ENCODE peak calls at places on chromosomes 7 and 10, in five cellular contexts. Z is GM12878, V is H9, Y is GM23338, X is Karpas-422. E is an unnamed sample.

GRCh38 chr10:104415526-104416165 is 62.0 kb downstream of the CFAP58 start:
- DNase-seq in Z (no peak), V (no peak), Y (no peak), X (no peak), E (no peak)

GRCh38 chr10:111874586-111874985 is 309.0 kb downstream of the GPAM start:
- DNase-seq in Z (no peak), V (no peak), Y (no peak), X (no peak), E (no peak)

GRCh38 chr10:44049301-44050015 is 335.4 kb downstream of the CXCL12 start:
- DNase-seq in Z (no peak), V (no peak), Y (no peak), X (no peak), E (no peak)

GRCh38 chr7:50727072-50727471 is 55.6 kb downstream of the GRB10 start:
- DNase-seq in Z (no peak), V (peak; percentile 55), Y (peak; percentile 51), X (no peak), E (no peak)

GRCh38 chr7:84790873-84791272 is 396.0 kb downstream of the SEMA3D start:
- DNase-seq in Z (no peak), V (no peak), Y (no peak), X (no peak), E (no peak)

GRCh38 chr7:102272075-102272916 is 14.4 kb upstream of the SH2B2 start:
- DNase-seq in Z (no peak), V (peak; percentile 83), Y (peak; percentile 87), X (peak; percentile 92), E (peak; percentile 80)

GRCh38 chr7:27661776-27662489 is 750 bp downstream of the HIBADH start:
- DNase-seq in Z (no peak), V (no peak), Y (peak; percentile 61), X (peak; percentile 63), E (peak; percentile 52)

GRCh38 chr10:76242956-76243355 is 811.5 kb downstream of the LRMDA start:
- DNase-seq in Z (no peak), V (no peak), Y (no peak), X (no peak), E (no peak)

GRCh38 chr10:32004161-32004591 is 52.0 kb downstream of the KIF5B start:
- DNase-seq in Z (no peak), V (peak; percentile 66), Y (peak; percentile 51), X (no peak), E (peak; percentile 5)

GRCh38 chr7:108650487-108650886 is 80.8 kb downstream of the DNAJB9 start:
- DNase-seq in Z (no peak), V (no peak), Y (no peak), X (no peak), E (no peak)

GRCh38 chr10:113301342-113301984 is 251.4 kb upstream of the HABP2 start:
- DNase-seq in Z (no peak), V (no peak), Y (peak; percentile 59), X (peak; percentile 64), E (peak; percentile 13)

GRCh38 chr10:48383393-48383792 is 76.9 kb downstream of the MAPK8 start:
- DNase-seq in Z (no peak), V (no peak), Y (no peak), X (no peak), E (no peak)

GRCh38 chr7:124765401-124766352 is at the start of gene GPR37:
- DNase-seq in Z (no peak), V (peak; percentile 95), Y (peak; percentile 89), X (no peak), E (no peak)

GRCh38 chr10:131697461-131698128 is 203.2 kb upstream of the PPP2R2D start:
- DNase-seq in Z (no peak), V (peak; percentile 12), Y (no peak), X (no peak), E (no peak)

GRCh38 chr10:93193886-93194285 is 120.2 kb downstream of the CYP26A1 start:
- DNase-seq in Z (no peak), V (no peak), Y (no peak), X (no peak), E (no peak)

GRCh38 chr7:2924866-2925840 is 81.0 kb upstream of the GNA12 start:
- DNase-seq in Z (no peak), V (no peak), Y (no peak), X (no peak), E (no peak)

GRCh38 chr10:35215107-35215506 is 88.5 kb downstream of the CREM start:
- DNase-seq in Z (no peak), V (no peak), Y (no peak), X (no peak), E (no peak)

GRCh38 chr10:35212856-35213255 is 86.2 kb downstream of the CREM start:
- DNase-seq in Z (no peak), V (no peak), Y (no peak), X (no peak), E (no peak)

GRCh38 chr10:35216303-35216905 is 89.8 kb downstream of the CREM start:
- DNase-seq in Z (no peak), V (no peak), Y (no peak), X (no peak), E (no peak)

GRCh38 chr10:35213699-35214098 is 87.1 kb downstream of the CREM start:
- DNase-seq in Z (no peak), V (no peak), Y (no peak), X (no peak), E (no peak)

DNA sequence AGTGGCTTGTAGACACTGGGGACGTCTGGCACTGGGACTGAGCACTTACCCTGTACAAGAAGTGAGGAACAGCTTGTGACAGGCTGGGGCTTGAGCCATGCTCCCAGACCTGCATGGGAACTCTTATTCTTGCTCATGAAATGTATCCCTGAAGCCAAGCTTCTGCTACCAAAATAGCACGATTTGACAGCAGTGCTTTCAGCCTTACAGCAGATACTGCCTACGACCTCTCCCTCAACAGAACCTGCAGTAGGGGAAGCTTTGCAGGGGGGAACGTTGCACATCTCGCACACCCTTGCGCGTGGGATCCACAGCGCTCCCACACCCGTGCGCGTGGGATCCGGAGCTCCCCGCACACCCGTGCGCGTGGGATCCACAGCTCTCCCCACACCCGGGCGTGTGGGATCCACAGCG is 88.0 kb downstream of the CREM start:
- DNase-seq in Z (no peak), V (no peak), Y (no peak), X (no peak), E (no peak)
- H3K79me2 ChIP-seq in Z (no peaks in the 10 kb centered on the region), V (no peaks in the 10 kb centered on the region), Y (no peaks in the 10 kb centered on the region), X (no peaks in the 10 kb centered on the region), E (no peaks in the 10 kb centered on the region)

GRCh38 chr10:14587540-14588083 is 187.1 kb downstream of the FAM107B start:
- DNase-seq in Z (no peak), V (peak; percentile 3), Y (no peak), X (no peak), E (no peak)
- H3K79me2 ChIP-seq in Z (peaks cover 68% of the 10 kb centered on the region), V (peaks cover 3% of the 10 kb centered on the region), Y (peaks cover 79% of the 10 kb centered on the region), X (peaks cover 99% of the 10 kb centered on the region), E (peaks cover 100% of the 10 kb centered on the region)

DNA sequence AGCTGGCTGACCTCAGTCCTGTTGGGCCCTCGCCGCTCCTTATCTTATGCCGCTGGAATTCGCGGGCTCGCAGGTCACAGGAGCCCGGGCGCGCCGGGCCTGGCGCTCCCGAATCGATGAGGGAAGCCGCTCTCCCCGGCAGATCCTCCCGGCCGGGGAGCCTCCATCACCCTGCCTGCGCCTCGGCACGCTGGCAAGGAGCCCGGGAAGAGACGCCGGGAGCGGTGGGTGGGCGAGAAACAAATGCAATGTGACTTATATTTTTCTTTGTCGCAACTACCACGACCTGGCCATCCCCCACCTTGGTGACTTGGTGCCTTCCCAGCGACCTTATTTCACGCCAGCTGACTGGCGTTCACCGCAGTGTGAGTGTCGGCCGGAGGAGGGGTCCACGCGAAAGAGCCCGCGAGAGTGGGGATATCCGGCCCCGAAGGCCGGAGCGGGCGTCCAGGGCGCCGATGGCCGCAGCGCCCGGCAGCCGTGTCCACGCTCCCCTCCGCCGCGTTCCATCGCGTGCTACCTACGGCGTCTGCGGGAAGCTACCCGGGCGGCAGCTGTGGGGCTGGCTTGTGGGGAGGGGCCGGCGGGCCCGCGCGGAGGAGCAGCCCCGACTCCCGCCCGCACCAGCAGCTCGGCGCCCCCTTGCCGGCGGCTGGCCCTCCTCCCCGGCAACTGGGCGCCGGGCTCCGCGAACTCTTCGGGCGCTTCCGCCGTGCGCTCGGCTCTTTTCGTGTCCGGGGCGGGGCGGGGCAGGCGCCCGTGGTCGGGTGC is 494 bp upstream of the BMPR1A start:
- DNase-seq in Z (no peak), V (peak; percentile 64), Y (peak; percentile 96), X (peak; percentile 88), E (peak; percentile 63)
- H3K79me2 ChIP-seq in Z (peaks cover 46% of the 10 kb centered on the region), V (peaks cover 42% of the 10 kb centered on the region), Y (peaks cover 70% of the 10 kb centered on the region), X (no peaks in the 10 kb centered on the region), E (no peaks in the 10 kb centered on the region)

DNA sequence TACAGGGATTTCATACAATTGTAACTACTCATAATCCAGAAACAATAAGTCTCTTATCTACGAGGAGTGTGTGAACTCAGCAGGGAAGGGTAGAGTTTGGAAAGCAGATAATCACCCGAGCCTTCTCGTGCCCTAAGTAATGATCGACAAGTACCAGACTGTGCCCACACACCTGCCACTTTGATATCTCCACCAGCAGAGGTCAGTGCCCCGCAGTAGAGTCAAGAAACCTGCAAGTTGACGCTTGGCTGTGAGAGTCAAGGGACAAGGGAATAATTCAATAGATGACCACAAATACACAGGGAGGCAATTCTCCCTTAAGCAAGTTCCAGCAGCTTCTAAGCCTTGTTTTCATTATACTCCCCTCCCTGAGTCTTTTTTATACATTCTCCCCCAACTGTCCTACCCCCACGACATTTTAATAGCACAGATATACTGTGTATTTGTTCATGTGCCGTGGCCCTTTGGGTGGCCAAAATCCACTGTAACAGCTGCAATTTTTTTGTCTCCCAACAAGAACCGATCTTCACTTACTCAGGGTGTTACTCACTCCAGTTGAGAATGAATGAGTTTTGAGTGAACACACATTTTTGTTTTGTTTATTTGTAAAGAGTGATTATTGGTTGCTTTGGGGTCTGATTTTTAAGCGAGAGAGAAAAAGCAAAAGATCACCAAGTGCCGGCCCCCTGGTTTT is 106.9 kb upstream of the RHEB start:
- DNase-seq in Z (no peak), V (peak; percentile 65), Y (peak; percentile 77), X (peak; percentile 78), E (peak; percentile 37)
- H3K79me2 ChIP-seq in Z (peaks cover 7% of the 10 kb centered on the region), V (no peaks in the 10 kb centered on the region), Y (peaks cover 21% of the 10 kb centered on the region), X (no peaks in the 10 kb centered on the region), E (no peaks in the 10 kb centered on the region)

GRCh38 chr7:137919987-137920386 is 73.2 kb upstream of the DGKI start:
- DNase-seq in Z (no peak), V (no peak), Y (peak; percentile 64), X (no peak), E (no peak)

GRCh38 chr7:137916980-137917645 is 70.3 kb upstream of the DGKI start:
- DNase-seq in Z (no peak), V (no peak), Y (no peak), X (no peak), E (no peak)

GRCh38 chr7:137915266-137915665 is 68.5 kb upstream of the DGKI start:
- DNase-seq in Z (no peak), V (no peak), Y (no peak), X (no peak), E (no peak)

GRCh38 chr7:137913985-137914384 is 67.2 kb upstream of the DGKI start:
- DNase-seq in Z (no peak), V (no peak), Y (no peak), X (no peak), E (no peak)

DNA sequence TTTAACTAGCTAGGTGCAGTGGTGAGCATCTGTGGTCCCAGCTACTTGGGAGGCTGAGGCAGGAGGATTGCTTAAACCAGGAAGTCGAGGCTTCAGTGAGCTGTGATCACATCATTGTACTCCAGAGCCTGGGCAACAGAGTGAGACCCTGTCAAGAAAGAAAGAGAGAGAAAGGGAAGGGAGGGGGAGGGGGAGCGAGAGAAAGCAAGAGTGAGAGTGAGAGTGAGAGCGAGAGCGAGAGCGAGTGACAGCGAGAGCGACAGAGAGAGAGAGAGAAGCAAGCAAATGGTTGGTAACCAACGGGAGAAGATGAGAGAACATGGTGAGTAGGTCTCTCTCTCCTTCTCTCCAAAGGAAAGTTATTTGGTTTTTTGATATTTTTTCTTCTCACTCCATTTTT is 69.8 kb upstream of the DGKI start:
- DNase-seq in Z (no peak), V (no peak), Y (no peak), X (no peak), E (no peak)
- H3K79me2 ChIP-seq in Z (peaks cover 38% of the 10 kb centered on the region), V (peaks cover 2% of the 10 kb centered on the region), Y (peaks cover 42% of the 10 kb centered on the region), X (no peaks in the 10 kb centered on the region), E (no peaks in the 10 kb centered on the region)